ENCODE peak calls at places on chromosomes 6 and 20, in ten cellular contexts. One of them, this sample, is unnamed.

GRCh38 chr6:163585932-163586437 is 171.5 kb downstream of the QKI start:
- DNase-seq in HCEC 1CT: peak
- DNase-seq in NCI-H345: no peak
- DNase-seq in left ventricle myocardium superior: peak
- DNase-seq in mesenteric fat pad: no peak
- DNase-seq in iris pigment epithelial cell: peak
- DNase-seq in anterior cingulate cortex: no peak
- DNase-seq in activated T-cell treated with anti-CD3 and anti-CD28 coated beads, Interleukin-2, amount 50 U/mL, for 72 hours: no peak
- DNase-seq in PC-3: peak
- DNase-seq in cardiac fibroblast: peak
- DNase-seq in this sample: peak

GRCh38 chr20:61218886-61219480 is 33.1 kb upstream of the CDH4 start:
- DNase-seq in iris pigment epithelial cell: peak
- DNase-seq in PC-3: no peak
- DNase-seq in anterior cingulate cortex: no peak
- DNase-seq in activated T-cell treated with anti-CD3 and anti-CD28 coated beads, Interleukin-2, amount 50 U/mL, for 72 hours: no peak
- DNase-seq in left ventricle myocardium superior: no peak
- DNase-seq in HCEC 1CT: peak
- DNase-seq in mesenteric fat pad: no peak
- DNase-seq in cardiac fibroblast: no peak
- DNase-seq in NCI-H345: no peak
- DNase-seq in this sample: no peak

GRCh38 chr6:116267879-116268588 is 11.7 kb downstream of the TSPYL1 start:
- DNase-seq in mesenteric fat pad: no peak
- DNase-seq in activated T-cell treated with anti-CD3 and anti-CD28 coated beads, Interleukin-2, amount 50 U/mL, for 72 hours: no peak
- DNase-seq in left ventricle myocardium superior: no peak
- DNase-seq in iris pigment epithelial cell: peak
- DNase-seq in NCI-H345: no peak
- DNase-seq in HCEC 1CT: peak
- DNase-seq in PC-3: peak
- DNase-seq in cardiac fibroblast: no peak
- DNase-seq in anterior cingulate cortex: no peak
- DNase-seq in this sample: no peak

GRCh38 chr6:160912411-160912810 is 79.2 kb upstream of the MAP3K4 start:
- DNase-seq in anterior cingulate cortex: no peak
- DNase-seq in mesenteric fat pad: no peak
- DNase-seq in activated T-cell treated with anti-CD3 and anti-CD28 coated beads, Interleukin-2, amount 50 U/mL, for 72 hours: no peak
- DNase-seq in left ventricle myocardium superior: no peak
- DNase-seq in iris pigment epithelial cell: no peak
- DNase-seq in PC-3: no peak
- DNase-seq in cardiac fibroblast: no peak
- DNase-seq in HCEC 1CT: no peak
- DNase-seq in NCI-H345: no peak
- DNase-seq in this sample: no peak

GRCh38 chr20:12394786-12395185 is 477.1 kb downstream of the BTBD3 start:
- DNase-seq in iris pigment epithelial cell: peak
- DNase-seq in left ventricle myocardium superior: no peak
- DNase-seq in NCI-H345: no peak
- DNase-seq in PC-3: peak
- DNase-seq in HCEC 1CT: peak
- DNase-seq in anterior cingulate cortex: no peak
- DNase-seq in cardiac fibroblast: peak
- DNase-seq in mesenteric fat pad: no peak
- DNase-seq in activated T-cell treated with anti-CD3 and anti-CD28 coated beads, Interleukin-2, amount 50 U/mL, for 72 hours: no peak
- DNase-seq in this sample: peak

GRCh38 chr20:46699651-46700359 is 9.6 kb upstream of the SLC2A10 start:
- DNase-seq in left ventricle myocardium superior: no peak
- DNase-seq in HCEC 1CT: peak
- DNase-seq in cardiac fibroblast: peak
- DNase-seq in anterior cingulate cortex: no peak
- DNase-seq in NCI-H345: no peak
- DNase-seq in mesenteric fat pad: no peak
- DNase-seq in iris pigment epithelial cell: peak
- DNase-seq in PC-3: peak
- DNase-seq in activated T-cell treated with anti-CD3 and anti-CD28 coated beads, Interleukin-2, amount 50 U/mL, for 72 hours: no peak
- DNase-seq in this sample: peak

GRCh38 chr6:6997282-6998193 is 110.2 kb upstream of the RREB1 start:
- DNase-seq in anterior cingulate cortex: no peak
- DNase-seq in PC-3: no peak
- DNase-seq in NCI-H345: no peak
- DNase-seq in left ventricle myocardium superior: no peak
- DNase-seq in mesenteric fat pad: no peak
- DNase-seq in iris pigment epithelial cell: no peak
- DNase-seq in HCEC 1CT: no peak
- DNase-seq in activated T-cell treated with anti-CD3 and anti-CD28 coated beads, Interleukin-2, amount 50 U/mL, for 72 hours: no peak
- DNase-seq in cardiac fibroblast: no peak
- DNase-seq in this sample: no peak

GRCh38 chr6:20060252-20060651 is 152.0 kb downstream of the MBOAT1 start:
- DNase-seq in anterior cingulate cortex: no peak
- DNase-seq in HCEC 1CT: no peak
- DNase-seq in PC-3: no peak
- DNase-seq in mesenteric fat pad: no peak
- DNase-seq in cardiac fibroblast: no peak
- DNase-seq in left ventricle myocardium superior: no peak
- DNase-seq in activated T-cell treated with anti-CD3 and anti-CD28 coated beads, Interleukin-2, amount 50 U/mL, for 72 hours: no peak
- DNase-seq in iris pigment epithelial cell: no peak
- DNase-seq in NCI-H345: no peak
- DNase-seq in this sample: no peak

GRCh38 chr6:56444855-56445254 is 197.5 kb upstream of the COL21A1 start:
- DNase-seq in HCEC 1CT: no peak
- DNase-seq in anterior cingulate cortex: no peak
- DNase-seq in mesenteric fat pad: no peak
- DNase-seq in NCI-H345: no peak
- DNase-seq in PC-3: no peak
- DNase-seq in left ventricle myocardium superior: no peak
- DNase-seq in cardiac fibroblast: no peak
- DNase-seq in activated T-cell treated with anti-CD3 and anti-CD28 coated beads, Interleukin-2, amount 50 U/mL, for 72 hours: no peak
- DNase-seq in iris pigment epithelial cell: no peak
- DNase-seq in this sample: no peak

GRCh38 chr6:165091121-165091785 is 218.2 kb downstream of the C6orf118 start:
- DNase-seq in iris pigment epithelial cell: no peak
- DNase-seq in left ventricle myocardium superior: no peak
- DNase-seq in PC-3: peak
- DNase-seq in anterior cingulate cortex: no peak
- DNase-seq in HCEC 1CT: no peak
- DNase-seq in NCI-H345: no peak
- DNase-seq in cardiac fibroblast: no peak
- DNase-seq in activated T-cell treated with anti-CD3 and anti-CD28 coated beads, Interleukin-2, amount 50 U/mL, for 72 hours: no peak
- DNase-seq in mesenteric fat pad: no peak
- DNase-seq in this sample: no peak

GRCh38 chr6:106155219-106155830 is 69.2 kb downstream of the PRDM1 start:
- DNase-seq in cardiac fibroblast: no peak
- DNase-seq in mesenteric fat pad: no peak
- DNase-seq in anterior cingulate cortex: no peak
- DNase-seq in left ventricle myocardium superior: no peak
- DNase-seq in iris pigment epithelial cell: no peak
- DNase-seq in HCEC 1CT: no peak
- DNase-seq in NCI-H345: no peak
- DNase-seq in activated T-cell treated with anti-CD3 and anti-CD28 coated beads, Interleukin-2, amount 50 U/mL, for 72 hours: no peak
- DNase-seq in PC-3: no peak
- DNase-seq in this sample: no peak

GRCh38 chr20:4763261-4763660 is 41.6 kb downstream of the PRND start:
- DNase-seq in HCEC 1CT: no peak
- DNase-seq in iris pigment epithelial cell: no peak
- DNase-seq in cardiac fibroblast: no peak
- DNase-seq in anterior cingulate cortex: no peak
- DNase-seq in activated T-cell treated with anti-CD3 and anti-CD28 coated beads, Interleukin-2, amount 50 U/mL, for 72 hours: no peak
- DNase-seq in left ventricle myocardium superior: no peak
- DNase-seq in mesenteric fat pad: no peak
- DNase-seq in PC-3: no peak
- DNase-seq in NCI-H345: no peak
- DNase-seq in this sample: no peak

GRCh38 chr20:41340327-41341055 is at the start of gene LPIN3:
- DNase-seq in left ventricle myocardium superior: peak
- DNase-seq in PC-3: peak
- DNase-seq in anterior cingulate cortex: peak
- DNase-seq in mesenteric fat pad: peak
- DNase-seq in iris pigment epithelial cell: peak
- DNase-seq in NCI-H345: peak
- DNase-seq in HCEC 1CT: peak
- DNase-seq in activated T-cell treated with anti-CD3 and anti-CD28 coated beads, Interleukin-2, amount 50 U/mL, for 72 hours: peak
- DNase-seq in cardiac fibroblast: peak
- DNase-seq in this sample: peak

GRCh38 chr6:151018035-151018434 is 152.5 kb downstream of the MTHFD1L start:
- DNase-seq in left ventricle myocardium superior: no peak
- DNase-seq in activated T-cell treated with anti-CD3 and anti-CD28 coated beads, Interleukin-2, amount 50 U/mL, for 72 hours: no peak
- DNase-seq in PC-3: peak
- DNase-seq in iris pigment epithelial cell: no peak
- DNase-seq in cardiac fibroblast: no peak
- DNase-seq in anterior cingulate cortex: no peak
- DNase-seq in mesenteric fat pad: no peak
- DNase-seq in HCEC 1CT: no peak
- DNase-seq in NCI-H345: no peak
- DNase-seq in this sample: no peak

GRCh38 chr20:43102394-43102793 is 87.3 kb downstream of the PTPRT start:
- DNase-seq in activated T-cell treated with anti-CD3 and anti-CD28 coated beads, Interleukin-2, amount 50 U/mL, for 72 hours: no peak
- DNase-seq in left ventricle myocardium superior: no peak
- DNase-seq in anterior cingulate cortex: no peak
- DNase-seq in HCEC 1CT: no peak
- DNase-seq in cardiac fibroblast: no peak
- DNase-seq in NCI-H345: no peak
- DNase-seq in PC-3: no peak
- DNase-seq in mesenteric fat pad: no peak
- DNase-seq in iris pigment epithelial cell: no peak
- DNase-seq in this sample: no peak

GRCh38 chr6:80541186-80541585 is 434.7 kb downstream of the BCKDHB start:
- DNase-seq in NCI-H345: no peak
- DNase-seq in iris pigment epithelial cell: peak
- DNase-seq in HCEC 1CT: peak
- DNase-seq in left ventricle myocardium superior: no peak
- DNase-seq in PC-3: peak
- DNase-seq in mesenteric fat pad: no peak
- DNase-seq in anterior cingulate cortex: no peak
- DNase-seq in cardiac fibroblast: peak
- DNase-seq in activated T-cell treated with anti-CD3 and anti-CD28 coated beads, Interleukin-2, amount 50 U/mL, for 72 hours: peak
- DNase-seq in this sample: no peak

GRCh38 chr20:43994486-43995100 is 79.9 kb downstream of the TOX2 start:
- DNase-seq in anterior cingulate cortex: no peak
- DNase-seq in left ventricle myocardium superior: no peak
- DNase-seq in PC-3: peak
- DNase-seq in NCI-H345: no peak
- DNase-seq in activated T-cell treated with anti-CD3 and anti-CD28 coated beads, Interleukin-2, amount 50 U/mL, for 72 hours: no peak
- DNase-seq in HCEC 1CT: peak
- DNase-seq in mesenteric fat pad: no peak
- DNase-seq in iris pigment epithelial cell: peak
- DNase-seq in cardiac fibroblast: no peak
- DNase-seq in this sample: no peak

GRCh38 chr6:151288711-151289398 is 49.1 kb downstream of the AKAP12 start:
- DNase-seq in anterior cingulate cortex: no peak
- DNase-seq in NCI-H345: no peak
- DNase-seq in HCEC 1CT: no peak
- DNase-seq in mesenteric fat pad: no peak
- DNase-seq in activated T-cell treated with anti-CD3 and anti-CD28 coated beads, Interleukin-2, amount 50 U/mL, for 72 hours: peak
- DNase-seq in PC-3: no peak
- DNase-seq in iris pigment epithelial cell: no peak
- DNase-seq in cardiac fibroblast: no peak
- DNase-seq in left ventricle myocardium superior: no peak
- DNase-seq in this sample: no peak

GRCh38 chr6:136923116-136923953 is 1.2 kb downstream of the SLC35D3 start:
- DNase-seq in anterior cingulate cortex: no peak
- DNase-seq in left ventricle myocardium superior: peak
- DNase-seq in iris pigment epithelial cell: no peak
- DNase-seq in NCI-H345: no peak
- DNase-seq in HCEC 1CT: no peak
- DNase-seq in cardiac fibroblast: no peak
- DNase-seq in PC-3: no peak
- DNase-seq in mesenteric fat pad: no peak
- DNase-seq in activated T-cell treated with anti-CD3 and anti-CD28 coated beads, Interleukin-2, amount 50 U/mL, for 72 hours: no peak
- DNase-seq in this sample: no peak

GRCh38 chr6:7085911-7086310 is 21.9 kb upstream of the RREB1 start:
- DNase-seq in anterior cingulate cortex: no peak
- DNase-seq in cardiac fibroblast: peak
- DNase-seq in mesenteric fat pad: no peak
- DNase-seq in PC-3: peak
- DNase-seq in iris pigment epithelial cell: peak
- DNase-seq in HCEC 1CT: peak
- DNase-seq in NCI-H345: no peak
- DNase-seq in activated T-cell treated with anti-CD3 and anti-CD28 coated beads, Interleukin-2, amount 50 U/mL, for 72 hours: no peak
- DNase-seq in left ventricle myocardium superior: peak
- DNase-seq in this sample: peak

GRCh38 chr20:1474817-1475603 is 8.4 kb upstream of the NSFL1C start:
- DNase-seq in NCI-H345: no peak
- DNase-seq in cardiac fibroblast: no peak
- DNase-seq in activated T-cell treated with anti-CD3 and anti-CD28 coated beads, Interleukin-2, amount 50 U/mL, for 72 hours: no peak
- DNase-seq in anterior cingulate cortex: no peak
- DNase-seq in HCEC 1CT: no peak
- DNase-seq in PC-3: peak
- DNase-seq in left ventricle myocardium superior: no peak
- DNase-seq in mesenteric fat pad: no peak
- DNase-seq in iris pigment epithelial cell: no peak
- DNase-seq in this sample: no peak

GRCh38 chr6:167758309-167759023 is 68.2 kb upstream of the AFDN start:
- DNase-seq in left ventricle myocardium superior: no peak
- DNase-seq in activated T-cell treated with anti-CD3 and anti-CD28 coated beads, Interleukin-2, amount 50 U/mL, for 72 hours: no peak
- DNase-seq in HCEC 1CT: no peak
- DNase-seq in PC-3: no peak
- DNase-seq in anterior cingulate cortex: no peak
- DNase-seq in NCI-H345: no peak
- DNase-seq in cardiac fibroblast: no peak
- DNase-seq in mesenteric fat pad: no peak
- DNase-seq in iris pigment epithelial cell: no peak
- DNase-seq in this sample: no peak

GRCh38 chr20:31606928-31607639 is 2.0 kb downstream of the ID1 start:
- DNase-seq in PC-3: peak
- DNase-seq in HCEC 1CT: peak
- DNase-seq in cardiac fibroblast: peak
- DNase-seq in mesenteric fat pad: no peak
- DNase-seq in anterior cingulate cortex: no peak
- DNase-seq in left ventricle myocardium superior: no peak
- DNase-seq in activated T-cell treated with anti-CD3 and anti-CD28 coated beads, Interleukin-2, amount 50 U/mL, for 72 hours: no peak
- DNase-seq in NCI-H345: peak
- DNase-seq in iris pigment epithelial cell: peak
- DNase-seq in this sample: peak

GRCh38 chr6:1622851-1623768 is 13.4 kb downstream of the FOXC1 start:
- DNase-seq in anterior cingulate cortex: no peak
- DNase-seq in NCI-H345: no peak
- DNase-seq in left ventricle myocardium superior: no peak
- DNase-seq in HCEC 1CT: no peak
- DNase-seq in PC-3: no peak
- DNase-seq in activated T-cell treated with anti-CD3 and anti-CD28 coated beads, Interleukin-2, amount 50 U/mL, for 72 hours: no peak
- DNase-seq in mesenteric fat pad: peak
- DNase-seq in cardiac fibroblast: no peak
- DNase-seq in iris pigment epithelial cell: no peak
- DNase-seq in this sample: no peak

GRCh38 chr6:38131527-38131965 is 312.0 kb downstream of the ZFAND3 start:
- DNase-seq in iris pigment epithelial cell: peak
- DNase-seq in NCI-H345: no peak
- DNase-seq in cardiac fibroblast: peak
- DNase-seq in left ventricle myocardium superior: no peak
- DNase-seq in activated T-cell treated with anti-CD3 and anti-CD28 coated beads, Interleukin-2, amount 50 U/mL, for 72 hours: peak
- DNase-seq in HCEC 1CT: peak
- DNase-seq in anterior cingulate cortex: no peak
- DNase-seq in mesenteric fat pad: no peak
- DNase-seq in PC-3: peak
- DNase-seq in this sample: peak